ENCODE peak calls at places on chromosomes 16 and 17, in six cellular contexts. L is cardiac muscle cell, V is tibial artery, B is uterus, T is H9, F is gastrocnemius medialis. M is an unnamed sample. For H3K4me1, the result is how much of the 10 kb centered on the place peaks cover.

GRCh38 chr16:21646721-21647561 is 5.5 kb downstream of the IGSF6 start:
- DNase-seq in F (no peak), V (no peak), L (no peak), B (no peak), T (no peak), M (no peak)

GRCh38 chr17:44828919-44829557 is 1.0 kb downstream of the GJC1 start:
- DNase-seq in B (no peak), L (peak), T (no peak), V (no peak), F (no peak), M (peak)

GRCh38 chr16:79997257-79997656 is 396.7 kb upstream of the MAF start:
- DNase-seq in L (peak), T (peak), B (no peak), F (no peak), V (no peak), M (peak)

GRCh38 chr16:81616321-81617020 is 162.6 kb upstream of the PLCG2 start:
- DNase-seq in T (peak), L (peak), B (peak), V (no peak), F (no peak), M (no peak)

GRCh38 chr16:79994413-79994812 is 393.9 kb upstream of the MAF start:
- DNase-seq in V (no peak), B (no peak), F (no peak), T (no peak), L (no peak), M (no peak)

GRCh38 chr16:68228652-68229051 is 7.3 kb downstream of the ESRP2 start:
- DNase-seq in B (no peak), L (no peak), F (no peak), V (no peak), T (no peak), M (no peak)

GRCh38 chr17:81270279-81270678 is 24.8 kb downstream of the SLC38A10 start:
- DNase-seq in V (no peak), B (no peak), T (no peak), F (no peak), L (no peak), M (no peak)

GRCh38 chr17:32795339-32795979 is 81.5 kb downstream of the MYO1D start:
- DNase-seq in T (peak), L (no peak), F (no peak), B (no peak), V (no peak), M (no peak)

GRCh38 chr17:2683912-2684311 is 27.7 kb downstream of the CLUH start:
- DNase-seq in B (no peak), V (no peak), L (no peak), F (no peak), T (no peak), M (no peak)

GRCh38 chr16:17469742-17470001 is 1.1 kb downstream of the XYLT1 start:
- DNase-seq in T (no peak), B (no peak), V (no peak), L (no peak), F (no peak), M (no peak)

GRCh38 chr17:41315204-41315794 is at the start of gene KRTAP17-1:
- DNase-seq in T (no peak), V (no peak), L (no peak), B (no peak), F (no peak), M (no peak)

GRCh38 chr17:41394254-41395016 is 3.0 kb downstream of the KRT31 start:
- DNase-seq in B (no peak), T (no peak), F (no peak), V (no peak), L (no peak), M (no peak)

GRCh38 chr17:1979182-1979980 is 45.8 kb downstream of the RTN4RL1 start:
- DNase-seq in F (no peak), L (no peak), T (no peak), B (no peak), V (no peak), M (no peak)

GRCh38 chr17:48074322-48075054 is 26.3 kb downstream of the NFE2L1 start:
- DNase-seq in L (peak), V (peak), F (peak), B (peak), T (peak), M (peak)

GRCh38 chr17:69757794-69758430 is 317.1 kb upstream of the KCNJ16 start:
- DNase-seq in V (no peak), L (peak), F (no peak), B (no peak), T (no peak), M (no peak)

GRCh38 chr17:43907425-43907981 is at the start of gene MPP2:
- DNase-seq in L (peak), B (peak), F (no peak), V (peak), T (peak), M (peak)

GRCh38 chr16:24668481-24669001 is 60.9 kb upstream of the TNRC6A start:
- DNase-seq in F (no peak), T (no peak), L (peak), B (peak), V (peak), M (no peak)

GRCh38 chr16:9115277-9115676 is 23.8 kb downstream of the HAPSTR1 start:
- DNase-seq in V (no peak), L (no peak), B (no peak), T (no peak), F (no peak), M (no peak)

GRCh38 chr17:69812240-69812837 is 262.7 kb upstream of the KCNJ16 start:
- DNase-seq in V (no peak), B (no peak), T (no peak), L (no peak), F (no peak), M (no peak)

GRCh38 chr17:17062356-17062755 is 20.1 kb downstream of the MPRIP start:
- DNase-seq in V (peak), F (no peak), B (no peak), T (peak), L (peak), M (peak)

GRCh38 chr16:89330177-89330856 is 112.8 kb downstream of the ZNF778 start:
- DNase-seq in T (peak), L (peak), F (no peak), V (no peak), B (no peak), M (no peak)
- H3K4me1 ChIP-seq in T (under half), L (under half), F (half or more), V (half or more), B (under half), M (under half)

GRCh38 chr17:5410594-5411272 is 8.7 kb downstream of the NUP88 start:
- DNase-seq in L (no peak), V (no peak), F (no peak), B (no peak), T (no peak), M (no peak)

GRCh38 chr17:5418858-5419355 is 555 bp downstream of the NUP88 start:
- DNase-seq in F (peak), V (peak), T (no peak), L (peak), B (no peak), M (peak)

GRCh38 chr17:5416886-5417285 is 2.6 kb downstream of the NUP88 start:
- DNase-seq in L (no peak), B (no peak), F (no peak), T (no peak), V (no peak), M (no peak)

GRCh38 chr17:5419356-5419958 is at the start of gene NUP88:
- DNase-seq in V (peak), B (peak), T (peak), F (peak), L (peak), M (peak)

DNA sequence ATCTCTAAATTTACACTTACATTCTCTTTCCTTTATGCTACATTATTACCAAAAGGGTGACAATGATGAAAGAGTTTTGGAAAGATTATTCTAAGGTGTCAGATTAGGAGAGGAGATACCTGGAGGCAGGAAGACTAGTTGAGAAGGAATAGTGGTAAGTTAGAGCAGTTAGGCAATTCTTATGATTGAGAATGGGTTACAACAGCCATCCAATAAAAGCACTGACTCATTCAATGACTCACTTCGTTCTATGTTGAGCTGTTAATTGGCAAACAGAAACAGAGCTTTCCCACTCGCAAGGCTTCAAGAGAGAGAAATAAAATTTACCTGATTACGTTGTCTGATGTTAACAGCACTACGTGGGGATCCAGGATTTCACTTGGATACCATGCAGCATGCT is 5.8 kb downstream of the NUP88 start:
- DNase-seq in V (no peak), T (no peak), L (peak), B (no peak), F (no peak), M (no peak)
- H3K27ac ChIP-seq in V (peak), T (no peak), L (no peak), B (peak), F (peak), M (no peak)

GRCh38 chr16:14501331-14502255 is 128.5 kb downstream of the PARN start:
- DNase-seq in V (peak), B (peak), T (peak), L (peak), F (peak), M (peak)

GRCh38 chr16:14497245-14498082 is 132.6 kb downstream of the PARN start:
- DNase-seq in B (no peak), V (no peak), F (no peak), L (no peak), T (no peak), M (no peak)

GRCh38 chr16:14496786-14497185 is 133.3 kb downstream of the PARN start:
- DNase-seq in F (no peak), V (no peak), L (no peak), B (no peak), T (no peak), M (no peak)

GRCh38 chr16:14500791-14501190 is 129.3 kb downstream of the PARN start:
- DNase-seq in F (no peak), L (no peak), B (no peak), T (no peak), V (no peak), M (no peak)

GRCh38 chr16:14499110-14499509 is 130.9 kb downstream of the PARN start:
- DNase-seq in V (no peak), L (no peak), T (no peak), F (no peak), B (no peak), M (no peak)
- H3K4me1 ChIP-seq in V (under half), L (under half), T (under half), F (half or more), B (under half), M (under half)

DNA sequence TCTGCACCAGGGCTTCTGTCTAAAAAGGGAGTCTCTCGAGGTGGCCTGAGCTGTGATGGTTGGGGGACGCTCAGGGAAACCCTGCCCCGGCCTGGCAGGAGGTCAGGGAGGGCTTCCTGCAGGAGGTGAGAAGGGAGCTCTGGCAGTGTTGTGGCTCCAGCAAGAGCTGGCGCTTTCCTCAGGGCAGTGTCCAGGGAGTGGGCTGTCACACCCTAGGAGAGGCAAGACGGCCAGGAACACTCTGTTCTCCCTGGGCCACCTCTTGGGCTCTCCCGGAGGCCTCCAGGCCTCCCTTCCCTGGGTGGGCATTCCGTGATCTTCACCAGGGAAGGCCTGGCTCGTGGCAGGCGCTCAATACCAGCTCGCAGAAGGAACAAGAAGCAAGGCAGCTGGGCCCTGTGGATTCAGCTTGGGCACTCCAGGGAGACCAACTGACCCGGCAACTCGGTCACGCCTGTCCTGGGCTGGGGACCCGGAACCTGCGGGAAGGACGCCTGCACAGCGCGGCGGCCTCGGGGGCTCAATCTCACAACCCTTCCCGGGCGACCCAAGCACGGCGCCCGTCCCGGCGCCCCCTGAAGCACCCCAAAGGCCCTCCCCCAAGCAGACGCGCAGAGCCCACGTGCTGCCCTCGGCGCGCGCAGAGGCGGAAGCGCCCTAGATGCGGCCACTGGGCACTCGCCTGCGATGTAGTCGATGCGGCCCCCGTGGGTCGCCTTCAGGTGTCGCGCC is 694 bp downstream of the APRT start:
- DNase-seq in F (peak), B (peak), V (peak), T (peak), L (peak), M (peak)
- H3K27ac ChIP-seq in F (peak), B (peak), V (peak), T (no peak), L (peak), M (peak)

M was measured in SJCRH30.